ENCODE peak calls at places on chromosomes 2 and 18, in six cellular contexts. H, B, J, F, X and P are unnamed samples.
A peak's percentile ranks its signal among the peaks of the same experiment; 100 is the strongest.

GRCh38 chr2:96359310-96359709 is 23.7 kb downstream of the NCAPH start:
- DNase-seq in B (peak; percentile 57), F (no peak), X (no peak), J (no peak), H (peak; percentile 42), P (peak; percentile 20)

GRCh38 chr2:207926133-207927076 is 98.9 kb downstream of the PLEKHM3 start:
- DNase-seq in F (peak; percentile 80), X (peak; percentile 62), H (no peak), B (no peak), J (no peak), P (peak; percentile 15)

GRCh38 chr18:75215663-75216062 is 5.1 kb downstream of the TSHZ1 start:
- DNase-seq in J (no peak), F (no peak), H (no peak), B (no peak), X (no peak), P (no peak)

GRCh38 chr18:13051159-13051558 is 60.0 kb downstream of the CEP192 start:
- DNase-seq in H (no peak), F (no peak), B (peak; percentile 56), X (peak; percentile 14), J (no peak), P (no peak)

GRCh38 chr18:7259482-7259881 is 28.6 kb downstream of the LRRC30 start:
- DNase-seq in H (no peak), F (no peak), X (no peak), B (no peak), J (no peak), P (no peak)

GRCh38 chr2:211033765-211034164 is 477.4 kb downstream of the CPS1 start:
- DNase-seq in H (no peak), F (peak; percentile 38), J (no peak), B (no peak), X (peak; percentile 4), P (no peak)

GRCh38 chr18:68984342-68984741 is 186.5 kb downstream of the CCDC102B start:
- DNase-seq in B (no peak), J (no peak), X (no peak), F (no peak), H (no peak), P (no peak)

GRCh38 chr2:227310756-227311110 is 14.3 kb upstream of the MFF start:
- DNase-seq in X (no peak), F (no peak), J (no peak), H (no peak), B (no peak), P (peak; percentile 73)

GRCh38 chr2:240815761-240816583 is 4.0 kb downstream of the KIF1A start:
- DNase-seq in H (no peak), X (no peak), J (no peak), F (no peak), B (no peak), P (no peak)

GRCh38 chr2:58541511-58541910 is 300.4 kb upstream of the FANCL start:
- DNase-seq in H (no peak), F (no peak), X (no peak), B (no peak), J (no peak), P (no peak)

GRCh38 chr2:98484121-98484557 is 39.5 kb downstream of the INPP4A start:
- DNase-seq in F (no peak), X (no peak), J (no peak), B (no peak), H (no peak), P (no peak)

GRCh38 chr2:231557571-231558217 is 27.4 kb upstream of the NMUR1 start:
- DNase-seq in J (peak; percentile 72), H (peak; percentile 24), F (peak; percentile 95), X (peak; percentile 59), B (peak; percentile 73), P (peak; percentile 54)

GRCh38 chr2:127024769-127025356 is 82.1 kb downstream of the BIN1 start:
- DNase-seq in X (no peak), F (no peak), J (no peak), H (no peak), B (no peak), P (no peak)

GRCh38 chr2:63058742-63059433 is 8.3 kb downstream of the OTX1 start:
- DNase-seq in H (no peak), B (peak; percentile 24), J (peak; percentile 24), F (no peak), X (no peak), P (no peak)

GRCh38 chr18:44819944-44820510 is 139.3 kb downstream of the SETBP1 start:
- DNase-seq in J (no peak), H (no peak), X (no peak), B (no peak), F (no peak), P (no peak)

GRCh38 chr2:152695763-152696162 is 21.5 kb downstream of the PRPF40A start:
- DNase-seq in J (no peak), B (no peak), F (no peak), H (no peak), X (no peak), P (no peak)

GRCh38 chr18:79377187-79377891 is 18.4 kb upstream of the NFATC1 start:
- DNase-seq in B (no peak), H (no peak), X (no peak), F (no peak), J (no peak), P (no peak)

GRCh38 chr2:27446057-27446456 is 3.9 kb downstream of the KRTCAP3 start:
- DNase-seq in X (no peak), H (no peak), F (no peak), J (no peak), B (peak; percentile 43), P (no peak)

GRCh38 chr2:196166876-196167275 is 4.5 kb downstream of the STK17B start:
- DNase-seq in H (no peak), J (no peak), B (no peak), F (peak; percentile 67), X (peak; percentile 77), P (no peak)

GRCh38 chr2:128817171-128817570 is 498.5 kb upstream of the HS6ST1 start:
- DNase-seq in B (no peak), H (no peak), F (no peak), J (no peak), X (no peak), P (no peak)

GRCh38 chr2:143802242-143802641 is 673.0 kb downstream of the ARHGAP15 start:
- DNase-seq in F (no peak), H (no peak), J (no peak), X (no peak), B (no peak), P (peak; percentile 61)

GRCh38 chr2:238202326-238203103 is 980 bp downstream of the ILKAP start:
- DNase-seq in F (peak; percentile 39), H (no peak), J (no peak), B (peak; percentile 28), X (peak; percentile 5), P (no peak)